ENCODE peak calls at places on chromosomes 3 and 15, in four cellular contexts. L is hippocampal formation, S is cardiac fibroblast, F is NCI-H1105. D is an unnamed sample.

GRCh38 chr3:84881288-84881687 is 77.5 kb upstream of the CADM2 start:
- DNase-seq in S (no peak), F (no peak), L (no peak), D (no peak)

GRCh38 chr3:187831125-187832051 is 86.1 kb upstream of the BCL6 start:
- DNase-seq in F (no peak), L (no peak), S (no peak), D (no peak)

GRCh38 chr3:57030711-57031110 is 29.8 kb upstream of the SPATA12 start:
- DNase-seq in L (no peak), S (no peak), F (no peak), D (no peak)

GRCh38 chr3:24763421-24763820 is 268.8 kb upstream of the THRB start:
- DNase-seq in S (no peak), F (no peak), L (no peak), D (no peak)

GRCh38 chr3:156509209-156510174 is 45.4 kb downstream of the SSR3 start:
- DNase-seq in L (no peak), F (peak), S (peak), D (no peak)

GRCh38 chr3:14412831-14413380 is 10.5 kb downstream of the SLC6A6 start:
- DNase-seq in L (no peak), F (no peak), S (peak), D (no peak)

GRCh38 chr3:190533511-190534282 is 19.8 kb downstream of the IL1RAP start:
- DNase-seq in L (peak), F (no peak), S (peak), D (peak)

GRCh38 chr3:152737021-152737908 is 97.7 kb upstream of the P2RY1 start:
- DNase-seq in F (no peak), L (no peak), S (peak), D (peak)

GRCh38 chr3:64238971-64239667 is 13.9 kb upstream of the PRICKLE2 start:
- DNase-seq in S (peak), F (no peak), L (no peak), D (peak)

GRCh38 chr3:180980612-180981011 is 8.9 kb downstream of the DNAJC19 start:
- DNase-seq in S (peak), L (no peak), F (no peak), D (no peak)

GRCh38 chr15:40878785-40879184 is 4.8 kb upstream of the RHOV start:
- DNase-seq in L (no peak), S (no peak), F (no peak), D (no peak)

GRCh38 chr3:11530153-11530721 is 113.5 kb downstream of the VGLL4 start:
- DNase-seq in F (peak), L (peak), S (peak), D (peak)

GRCh38 chr3:51974277-51974962 is 444 bp upstream of the ABHD14A start:
- DNase-seq in S (no peak), F (no peak), L (peak), D (no peak)

GRCh38 chr15:89143503-89144162 is 55.4 kb downstream of the ABHD2 start:
- DNase-seq in L (no peak), F (no peak), S (peak), D (no peak)

GRCh38 chr15:94584833-94585244 is 353.5 kb downstream of the MCTP2 start:
- DNase-seq in F (no peak), L (no peak), S (peak), D (peak)

GRCh38 chr15:55694652-55695150 is 48.3 kb downstream of the PRTG start:
- DNase-seq in S (no peak), F (no peak), L (no peak), D (no peak)

GRCh38 chr3:152121292-152121654 is 147.5 kb upstream of the MBNL1 start:
- DNase-seq in F (no peak), S (peak), L (no peak), D (no peak)

D was measured in left cardiac atrium.